ENCODE peak calls at places on chromosomes 4 and X, in five cellular contexts. A is osteoblast, W is BJ, G is body of pancreas, P is B cell. D is an unnamed sample.

GRCh38 chr4:107036602-107037151 is 564 bp upstream of the DKK2 start:
- DNase-seq in W (no peak), P (no peak), G (peak), A (no peak), D (no peak)

GRCh38 chrX:134685662-134686061 is 27.4 kb upstream of the PLAC1 start:
- DNase-seq in A (no peak), G (no peak), P (no peak), W (no peak), D (no peak)

GRCh38 chrX:107117993-107118321 is 665 bp downstream of the RBM41 start:
- DNase-seq in W (no peak), P (peak), A (no peak), G (no peak), D (no peak)

GRCh38 chr4:96317924-96318323 is 478.0 kb downstream of the PDHA2 start:
- DNase-seq in G (no peak), W (no peak), A (no peak), P (no peak), D (no peak)

GRCh38 chr4:156901871-156902270 is 69.7 kb downstream of the PDGFC start:
- DNase-seq in P (no peak), G (no peak), W (no peak), A (peak), D (no peak)

GRCh38 chrX:46444011-46444410 is 101.2 kb downstream of the ZNF674 start:
- DNase-seq in G (no peak), W (peak), P (no peak), A (peak), D (peak)

GRCh38 chr4:40233227-40233626 is 36.4 kb downstream of the RHOH start:
- DNase-seq in G (no peak), P (no peak), A (no peak), W (no peak), D (no peak)

GRCh38 chr4:37662861-37663390 is 23.2 kb downstream of the RELL1 start:
- DNase-seq in P (no peak), W (no peak), G (no peak), A (no peak), D (no peak)

GRCh38 chr4:10625130-10625529 is 59.4 kb downstream of the CLNK start:
- DNase-seq in G (no peak), P (no peak), W (no peak), A (no peak), D (no peak)

GRCh38 chr4:125951275-125951887 is 636.6 kb downstream of the FAT4 start:
- DNase-seq in A (no peak), P (no peak), W (peak), G (no peak), D (peak)

GRCh38 chr4:87875187-87875586 is 42.4 kb downstream of the MEPE start:
- DNase-seq in A (no peak), W (no peak), G (no peak), P (no peak), D (no peak)

GRCh38 chrX:100643943-100644587 is at the start of gene SRPX2:
- DNase-seq in W (peak), G (no peak), P (no peak), A (peak), D (peak)

GRCh38 chr4:578451-579443 is 2.7 kb upstream of the TMEM271 start:
- DNase-seq in P (no peak), G (no peak), W (no peak), A (peak), D (no peak)

GRCh38 chr4:139857021-139857420 is 191.4 kb downstream of the MGST2 start:
- DNase-seq in A (no peak), G (no peak), P (no peak), W (no peak), D (no peak)

GRCh38 chr4:15778191-15778741 is at the start of gene CD38:
- DNase-seq in P (peak), W (no peak), G (no peak), A (no peak), D (no peak)

GRCh38 chrX:111133389-111133788 is 37.4 kb downstream of the PAK3 start:
- DNase-seq in P (no peak), G (no peak), A (no peak), W (no peak), D (no peak)

GRCh38 chr4:53601251-53601764 is 10.0 kb upstream of the LNX1 start:
- DNase-seq in G (peak), W (no peak), P (no peak), A (no peak), D (no peak)

GRCh38 chrX:78103001-78103634 is 930 bp upstream of the PGK1 start:
- DNase-seq in P (no peak), G (no peak), A (no peak), W (no peak), D (no peak)

GRCh38 chr4:113617195-113617594 is 144.3 kb downstream of the CAMK2D start:
- DNase-seq in W (no peak), G (no peak), P (no peak), A (no peak), D (no peak)

GRCh38 chr4:19791422-19792113 is 460.1 kb upstream of the SLIT2 start:
- DNase-seq in W (no peak), G (no peak), A (peak), P (no peak), D (no peak)

GRCh38 chr4:38523054-38523453 is 140.9 kb upstream of the KLF3 start:
- DNase-seq in W (no peak), P (no peak), A (no peak), G (no peak), D (no peak)

GRCh38 chr4:182764137-182764536 is 153.0 kb downstream of the DCTD start:
- DNase-seq in W (no peak), A (no peak), G (no peak), P (no peak), D (no peak)

GRCh38 chr4:123399638-123400358 is 3.2 kb downstream of the SPRY1 start:
- DNase-seq in W (no peak), G (no peak), P (no peak), A (peak), D (no peak)

GRCh38 chr4:168683595-168683994 is 186.7 kb downstream of the PALLD start:
- DNase-seq in A (no peak), G (no peak), P (no peak), W (no peak), D (no peak)

GRCh38 chr4:154490261-154490588 is 1.4 kb downstream of the DCHS2 start:
- DNase-seq in G (no peak), P (peak), A (no peak), W (no peak), D (no peak)

GRCh38 chr4:40684404-40684803 is 54.7 kb upstream of the RBM47 start:
- DNase-seq in W (no peak), G (no peak), P (no peak), A (peak), D (no peak)

GRCh38 chrX:153687121-153688039 is at the start of gene SLC6A8:
- DNase-seq in P (peak), G (peak), A (peak), W (no peak), D (peak)

GRCh38 chr4:38154251-38154650 is 194.1 kb downstream of the PTTG2 start:
- DNase-seq in W (no peak), P (no peak), A (no peak), G (no peak), D (no peak)

GRCh38 chr4:16745009-16745408 is 153.4 kb downstream of the LDB2 start:
- DNase-seq in W (peak), G (no peak), P (no peak), A (peak), D (peak)

GRCh38 chrX:149517308-149517707 is 12.2 kb upstream of the IDS start:
- DNase-seq in G (no peak), W (no peak), P (no peak), A (no peak), D (no peak)

GRCh38 chrX:123450217-123450616 is 266.1 kb downstream of the GRIA3 start:
- DNase-seq in A (no peak), W (no peak), G (no peak), P (no peak), D (no peak)

GRCh38 chrX:107135076-107135964 is 16.7 kb upstream of the RBM41 start:
- DNase-seq in W (no peak), A (no peak), G (no peak), P (no peak), D (no peak)

GRCh38 chr4:79852305-79852730 is 220.7 kb downstream of the ANTXR2 start:
- DNase-seq in W (no peak), G (no peak), A (no peak), P (no peak), D (peak)

GRCh38 chrX:68989865-68990606 is 161.2 kb downstream of the EFNB1 start:
- DNase-seq in W (peak), A (peak), G (peak), P (no peak), D (peak)

GRCh38 chr4:71857713-71858451 is 74.0 kb upstream of the GC start:
- DNase-seq in W (no peak), A (no peak), G (no peak), P (no peak), D (no peak)

GRCh38 chr4:81136161-81136910 is 78.7 kb downstream of the PRKG2 start:
- DNase-seq in P (no peak), G (no peak), A (peak), W (peak), D (peak)

DNA sequence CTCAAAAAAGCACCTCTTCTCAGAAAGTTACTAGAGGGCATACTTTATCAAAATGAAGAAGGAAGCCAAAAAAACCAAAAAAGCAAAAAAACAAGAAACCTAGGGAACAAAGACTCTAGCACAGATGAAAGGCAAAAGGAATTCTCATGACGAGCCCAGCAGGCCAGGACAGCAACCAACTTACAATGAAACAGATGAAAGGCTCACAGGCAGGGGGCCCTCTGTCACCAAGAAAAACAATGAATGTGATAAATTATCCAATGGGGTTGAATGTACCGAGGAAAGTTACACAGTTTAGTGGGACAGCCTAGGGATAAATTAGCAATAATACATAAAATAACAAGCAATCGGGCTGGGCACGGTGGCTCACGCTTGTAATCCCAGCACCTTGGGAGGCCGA is 79.0 kb downstream of the GPR82 start:
- DNase-seq in A (no peak), G (peak), P (no peak), W (no peak), D (no peak)
- TF ChIP-seq CTCF in A (peak), G (no peak), P (no peak), W (no peak), D (no peak)

GRCh38 chr4:147846318-147847135 is 114.6 kb downstream of the ARHGAP10 start:
- DNase-seq in G (no peak), W (no peak), A (no peak), P (no peak), D (no peak)

GRCh38 chr4:147839651-147840050 is 107.8 kb downstream of the ARHGAP10 start:
- DNase-seq in G (no peak), W (no peak), P (no peak), A (no peak), D (no peak)

GRCh38 chr4:147842573-147842972 is 110.7 kb downstream of the ARHGAP10 start:
- DNase-seq in P (no peak), W (peak), G (no peak), A (peak), D (no peak)

GRCh38 chr4:147840846-147841732 is 109.2 kb downstream of the ARHGAP10 start:
- DNase-seq in W (no peak), P (no peak), A (no peak), G (no peak), D (no peak)

GRCh38 chr4:147843162-147843561 is 111.3 kb downstream of the ARHGAP10 start:
- DNase-seq in P (no peak), A (no peak), G (no peak), W (no peak), D (no peak)
- TF ChIP-seq CTCF in P (no peak), A (no peak), G (no peak), W (no peak), D (no peak)

DNA sequence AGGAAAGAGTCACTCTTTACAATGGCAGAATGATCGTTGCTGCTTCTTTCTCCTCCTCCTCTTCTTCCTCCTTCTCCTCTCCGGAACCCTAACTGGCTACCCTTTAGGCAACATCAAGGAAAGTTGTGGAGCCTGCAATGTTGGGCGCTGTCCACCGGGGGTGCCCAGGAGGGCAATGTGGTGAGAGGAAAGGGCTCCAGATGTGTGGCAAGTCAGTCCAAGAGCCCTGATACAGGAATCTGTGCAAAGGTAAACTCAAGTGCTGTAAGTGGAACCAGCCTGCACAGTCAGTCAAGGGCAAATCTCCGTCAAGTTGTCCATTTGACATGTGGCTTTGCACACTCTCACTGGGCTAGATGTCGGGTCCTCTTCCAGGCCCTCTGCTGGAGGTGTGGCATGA is 2.8 kb downstream of the RTL5 start:
- DNase-seq in G (no peak), W (no peak), P (no peak), A (peak), D (no peak)
- TF ChIP-seq CTCF in G (no peak), W (peak), P (peak), A (peak), D (peak)

GRCh38 chrX:40249582-40249981 is 151.8 kb upstream of the BCOR start:
- DNase-seq in W (no peak), P (no peak), A (no peak), G (no peak), D (no peak)
- TF ChIP-seq CTCF in W (no peak), P (no peak), A (no peak), G (no peak), D (no peak)

DNA sequence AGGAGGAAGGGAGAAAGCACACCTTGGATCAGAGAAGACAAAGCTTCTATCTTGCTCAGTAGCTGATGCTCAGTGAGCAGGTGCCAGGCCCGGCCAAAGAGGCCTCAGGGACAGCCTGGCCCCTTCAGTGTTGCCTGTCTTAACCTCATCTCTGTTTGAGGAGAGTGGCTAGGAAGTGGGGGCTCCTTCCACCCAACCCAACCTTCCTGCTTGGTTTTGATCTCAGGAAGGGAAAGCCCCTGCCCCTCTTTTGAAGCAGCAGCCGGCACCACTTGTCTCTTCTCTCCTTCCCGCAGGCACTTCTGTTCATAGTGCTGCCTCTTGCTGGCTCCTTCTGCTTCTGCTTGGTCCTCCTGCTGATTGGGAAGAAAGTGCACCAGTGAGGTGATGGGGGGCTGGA is 2.4 kb upstream of the AFF2 start:
- DNase-seq in W (no peak), A (no peak), G (no peak), P (no peak), D (no peak)
- TF ChIP-seq CTCF in W (no peak), A (no peak), G (no peak), P (no peak), D (no peak)

DNA sequence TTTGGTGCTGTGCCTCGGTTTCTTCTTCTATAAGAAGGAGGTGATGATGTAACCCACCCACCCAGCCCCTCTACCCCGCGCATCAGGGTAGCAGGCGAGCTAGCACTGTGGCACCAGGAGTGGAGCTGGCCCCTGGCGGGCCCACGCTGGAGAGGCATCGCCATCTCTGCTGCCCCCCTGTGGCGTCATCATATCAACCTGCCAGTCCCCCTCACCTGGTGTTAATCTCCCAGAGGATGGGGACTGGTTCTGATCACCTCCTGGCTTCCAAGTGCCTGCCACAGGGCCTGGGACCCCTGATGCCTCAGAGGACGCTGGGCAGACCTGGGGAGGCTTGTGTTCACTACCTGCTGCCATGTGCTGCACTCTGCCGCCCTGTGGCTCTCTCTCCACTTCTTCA is 6.3 kb upstream of the SORCS2 start:
- DNase-seq in G (peak), P (no peak), A (peak), W (no peak), D (no peak)
- TF ChIP-seq CTCF in G (peak), P (no peak), A (peak), W (peak), D (peak)

GRCh38 chrX:130163350-130163851 is 2.2 kb downstream of the AIFM1 start:
- DNase-seq in P (no peak), G (no peak), W (no peak), A (no peak), D (no peak)

GRCh38 chrX:130167040-130167439 is 1.4 kb upstream of the AIFM1 start:
- DNase-seq in G (no peak), A (no peak), P (no peak), W (no peak), D (no peak)

GRCh38 chrX:130165181-130165702 is 399 bp downstream of the AIFM1 start:
- DNase-seq in P (no peak), A (no peak), W (no peak), G (no peak), D (no peak)

GRCh38 chrX:130166503-130166777 is 799 bp upstream of the AIFM1 start:
- DNase-seq in G (no peak), P (no peak), A (no peak), W (no peak), D (no peak)

DNA sequence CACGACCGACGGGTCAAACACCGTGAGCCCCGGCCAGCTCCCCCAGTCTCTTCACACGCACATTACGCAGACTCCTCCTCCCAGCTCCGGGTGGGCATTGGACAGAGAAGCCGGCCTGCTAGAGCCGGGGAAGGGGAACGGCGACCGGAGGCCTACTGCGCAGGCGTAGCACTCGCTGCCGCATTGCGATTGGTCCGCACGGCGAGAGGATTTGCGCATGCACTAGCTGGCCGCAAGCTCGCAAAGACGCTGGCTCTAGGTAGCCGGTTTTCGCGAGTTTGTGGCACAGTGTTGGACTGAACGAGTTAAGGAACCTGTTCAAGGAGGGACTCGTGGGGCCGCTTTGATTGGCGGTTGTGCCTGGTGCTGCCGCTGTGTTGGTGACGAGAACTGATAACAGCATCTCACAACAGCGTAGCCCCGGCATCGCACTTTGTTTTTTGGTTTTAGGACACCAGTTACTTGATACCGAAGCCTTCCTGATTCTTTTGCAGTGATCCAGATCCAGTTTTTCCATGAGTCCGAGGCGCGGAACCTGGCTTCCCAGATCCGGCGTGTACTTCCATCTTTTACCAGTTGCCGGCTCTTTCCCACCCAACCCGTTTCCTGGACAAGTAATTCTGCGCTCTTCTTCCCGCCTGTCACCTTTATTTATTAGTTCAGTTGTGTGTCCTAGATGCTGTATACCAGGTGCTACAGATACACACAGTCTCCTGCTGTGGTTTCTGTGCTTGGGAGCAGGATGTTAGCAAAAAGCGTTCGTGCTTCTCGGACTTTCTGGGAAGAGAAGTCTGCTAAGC is at the start of gene AIFM1:
- DNase-seq in G (peak), A (peak), P (peak), W (peak), D (peak)
- TF ChIP-seq CTCF in G (no peak), A (no peak), P (no peak), W (no peak), D (no peak)